ENCODE peak calls at places on chromosomes 3 and 15, in six cellular contexts. Q is iPS DF 6.9, T is HS-27A, N is PC-9, H is GM10248, M is neural crest cell. X is an unnamed sample.

GRCh38 chr3:125585595-125586223 is 9.6 kb downstream of the OSBPL11 start:
- DNase-seq in Q (peak; percentile 63), T (peak; percentile 41), N (peak; percentile 55), H (peak; percentile 53), M (peak; percentile 63), X (peak; percentile 24)

GRCh38 chr15:50916395-50916794 is 7.9 kb downstream of the AP4E1 start:
- DNase-seq in Q (no peak), T (no peak), N (no peak), H (no peak), M (no peak), X (no peak)

GRCh38 chr3:54034971-54035370 is 87.4 kb upstream of the CACNA2D3 start:
- DNase-seq in Q (no peak), T (no peak), N (no peak), H (no peak), M (no peak), X (no peak)

GRCh38 chr3:183629546-183630301 is 5.7 kb upstream of the KLHL24 start:
- DNase-seq in Q (no peak), T (no peak), N (no peak), H (no peak), M (no peak), X (no peak)

GRCh38 chr3:146559388-146559787 is 15.0 kb upstream of the PLSCR1 start:
- DNase-seq in Q (no peak), T (no peak), N (no peak), H (no peak), M (no peak), X (no peak)

GRCh38 chr3:127412578-127413317 is 124.9 kb upstream of the PRR20G start:
- DNase-seq in Q (no peak), T (no peak), N (no peak), H (no peak), M (no peak), X (no peak)

GRCh38 chr15:32844118-32844711 is 126.4 kb downstream of the GREM1 start:
- DNase-seq in Q (no peak), T (no peak), N (no peak), H (peak; percentile 33), M (no peak), X (no peak)

GRCh38 chr3:188594137-188594536 is 440.2 kb downstream of the LPP start:
- DNase-seq in Q (no peak), T (peak; percentile 82), N (peak; percentile 18), H (no peak), M (no peak), X (no peak)

GRCh38 chr3:100941451-100941850 is 51.8 kb downstream of the ABI3BP start:
- DNase-seq in Q (no peak), T (no peak), N (no peak), H (no peak), M (no peak), X (no peak)

GRCh38 chr3:89847955-89848354 is 740.5 kb downstream of the EPHA3 start:
- DNase-seq in Q (no peak), T (no peak), N (no peak), H (no peak), M (no peak), X (no peak)

GRCh38 chr15:76359152-76359551 is 22.6 kb downstream of the ISL2 start:
- DNase-seq in Q (no peak), T (no peak), N (no peak), H (no peak), M (no peak), X (no peak)

GRCh38 chr3:143975549-143976152 is 4.0 kb downstream of the DIPK2A start:
- DNase-seq in Q (no peak), T (peak; percentile 38), N (no peak), H (no peak), M (no peak), X (no peak)

GRCh38 chr3:194140520-194141414 is 4.8 kb downstream of the HES1 start:
- DNase-seq in Q (no peak), T (no peak), N (peak; percentile 68), H (peak; percentile 38), M (peak; percentile 54), X (peak; percentile 19)

GRCh38 chr3:86629511-86629910 is 361.4 kb downstream of the VGLL3 start:
- DNase-seq in Q (no peak), T (no peak), N (no peak), H (no peak), M (no peak), X (no peak)

GRCh38 chr15:64903331-64903950 is 8.3 kb upstream of the ANKDD1A start:
- DNase-seq in Q (no peak), T (no peak), N (no peak), H (no peak), M (no peak), X (no peak)

GRCh38 chr3:159882784-159883779 is 105.6 kb upstream of the IL12A start:
- DNase-seq in Q (no peak), T (peak; percentile 60), N (no peak), H (no peak), M (no peak), X (no peak)

GRCh38 chr3:58521002-58521670 is 15.9 kb downstream of the ACOX2 start:
- DNase-seq in Q (no peak), T (no peak), N (no peak), H (peak; percentile 39), M (no peak), X (no peak)

GRCh38 chr3:178436773-178437172 is 99.5 kb upstream of the KCNMB2 start:
- DNase-seq in Q (no peak), T (no peak), N (no peak), H (peak; percentile 53), M (no peak), X (no peak)

GRCh38 chr15:78065973-78066946 is 11.3 kb downstream of the TBC1D2B start:
- DNase-seq in Q (no peak), T (no peak), N (no peak), H (peak; percentile 71), M (no peak), X (no peak)

GRCh38 chr15:75130597-75131268 is 70.9 kb upstream of the C15orf39 start:
- DNase-seq in Q (no peak), T (no peak), N (no peak), H (peak; percentile 59), M (no peak), X (no peak)

X was measured in CD8-positive, alpha-beta T cell.